ENCODE peak calls at places on chromosomes 7 and 10, in six cellular contexts. C is mucosa of descending colon, J is prostate gland, G is sigmoid colon, K is body of pancreas, Y is upper lobe of right lung. F is an unnamed sample.

GRCh38 chr10:19629559-19629958 is 186.7 kb upstream of the PLXDC2 start:
- DNase-seq in Y (peak; percentile 69), J (no peak), G (peak; percentile 86), C (peak; percentile 48), K (peak; percentile 12), F (no peak)

GRCh38 chr7:47946581-47947354 is 1.5 kb downstream of the PKD1L1 start:
- DNase-seq in Y (no peak), C (no peak), K (no peak), G (no peak), J (no peak), F (peak; percentile 65)

GRCh38 chr10:112383325-112383724 is 9.4 kb downstream of the ACSL5 start:
- DNase-seq in C (peak; percentile 72), G (no peak), K (no peak), J (no peak), Y (no peak), F (peak; percentile 59)

GRCh38 chr7:156819733-156820295 is 73.2 kb downstream of the LMBR1 start:
- DNase-seq in K (no peak), G (no peak), J (no peak), C (no peak), Y (no peak), F (no peak)

GRCh38 chr10:102669206-102670064 is 25.2 kb downstream of the TRIM8 start:
- DNase-seq in K (peak; percentile 91), J (no peak), C (no peak), G (peak; percentile 75), Y (peak; percentile 86), F (peak; percentile 42)

GRCh38 chr10:92689663-92690210 is at the start of gene HHEX:
- DNase-seq in Y (peak; percentile 90), K (peak; percentile 71), C (peak; percentile 57), G (peak; percentile 77), J (peak; percentile 55), F (peak; percentile 31)

GRCh38 chr10:96512997-96513685 is 585 bp downstream of the TLL2 start:
- DNase-seq in K (peak; percentile 22), J (no peak), G (no peak), Y (no peak), C (peak; percentile 17), F (no peak)

GRCh38 chr10:129741978-129742741 is 221.9 kb downstream of the EBF3 start:
- DNase-seq in G (peak; percentile 28), Y (peak; percentile 20), J (no peak), K (peak; percentile 3), C (no peak), F (no peak)

GRCh38 chr7:17058568-17058967 is 176.8 kb upstream of the AGR3 start:
- DNase-seq in J (no peak), Y (no peak), G (no peak), C (no peak), K (no peak), F (peak; percentile 31)

GRCh38 chr7:884191-885003 is 8.0 kb downstream of the GET4 start:
- DNase-seq in G (peak; percentile 61), Y (no peak), C (no peak), K (no peak), J (peak; percentile 51), F (no peak)

GRCh38 chr10:96556003-96556402 is 30.8 kb downstream of the TM9SF3 start:
- DNase-seq in C (no peak), Y (no peak), G (no peak), J (no peak), K (no peak), F (peak; percentile 24)

GRCh38 chr10:27611209-27611608 is 107.1 kb downstream of the RAB18 start:
- DNase-seq in K (no peak), G (no peak), C (no peak), Y (no peak), J (no peak), F (peak; percentile 56)

GRCh38 chr7:130071701-130072622 is 1.6 kb downstream of the KLHDC10 start:
- DNase-seq in C (peak; percentile 56), J (peak; percentile 50), G (peak; percentile 73), K (peak; percentile 54), Y (no peak), F (peak; percentile 79)

GRCh38 chr7:24922099-24922773 is 57.7 kb downstream of the OSBPL3 start:
- DNase-seq in Y (no peak), G (no peak), C (no peak), K (no peak), J (no peak), F (no peak)

GRCh38 chr7:29485376-29486190 is 78.1 kb upstream of the PRR15 start:
- DNase-seq in K (no peak), G (no peak), J (no peak), Y (no peak), C (no peak), F (no peak)

GRCh38 chr10:106582291-106582690 is 582.2 kb downstream of the SORCS1 start:
- DNase-seq in K (no peak), J (no peak), G (no peak), Y (no peak), C (no peak), F (peak; percentile 31)

GRCh38 chr7:95636140-95636539 is 39.8 kb upstream of the PDK4 start:
- DNase-seq in C (no peak), Y (no peak), G (no peak), J (no peak), K (no peak), F (peak; percentile 79)

GRCh38 chr7:121406866-121407439 is 10.8 kb upstream of the FAM3C start:
- DNase-seq in Y (no peak), G (no peak), C (peak; percentile 51), K (no peak), J (no peak), F (no peak)

GRCh38 chr10:130834170-130834569 is 477.4 kb downstream of the TCERG1L start:
- DNase-seq in K (no peak), C (no peak), J (no peak), Y (no peak), G (no peak), F (no peak)

GRCh38 chr10:60353519-60354258 is 36.0 kb downstream of the ANK3 start:
- DNase-seq in G (no peak), Y (no peak), J (no peak), C (no peak), K (no peak), F (no peak)

GRCh38 chr7:73742338-73742752 is 3.7 kb upstream of the ABHD11 start:
- DNase-seq in J (no peak), K (peak; percentile 67), G (no peak), C (peak; percentile 58), Y (peak; percentile 74), F (no peak)
- TF ChIP-seq CTCF in J (no peak), K (no peak), G (no peak), C (no peak), Y (no peak), F (no peak)

GRCh38 chr7:76340617-76341131 is 18.1 kb downstream of the YWHAG start:
- DNase-seq in Y (no peak), J (no peak), C (no peak), G (peak; percentile 46), K (no peak), F (no peak)
- H3K36me3 ChIP-seq in Y (peaks cover 32% of the 10 kb centered on the region), J (no peaks in the 10 kb centered on the region), C (no peaks in the 10 kb centered on the region), G (peaks cover 15% of the 10 kb centered on the region), K (peaks cover 3% of the 10 kb centered on the region), F (peaks cover 14% of the 10 kb centered on the region)

DNA sequence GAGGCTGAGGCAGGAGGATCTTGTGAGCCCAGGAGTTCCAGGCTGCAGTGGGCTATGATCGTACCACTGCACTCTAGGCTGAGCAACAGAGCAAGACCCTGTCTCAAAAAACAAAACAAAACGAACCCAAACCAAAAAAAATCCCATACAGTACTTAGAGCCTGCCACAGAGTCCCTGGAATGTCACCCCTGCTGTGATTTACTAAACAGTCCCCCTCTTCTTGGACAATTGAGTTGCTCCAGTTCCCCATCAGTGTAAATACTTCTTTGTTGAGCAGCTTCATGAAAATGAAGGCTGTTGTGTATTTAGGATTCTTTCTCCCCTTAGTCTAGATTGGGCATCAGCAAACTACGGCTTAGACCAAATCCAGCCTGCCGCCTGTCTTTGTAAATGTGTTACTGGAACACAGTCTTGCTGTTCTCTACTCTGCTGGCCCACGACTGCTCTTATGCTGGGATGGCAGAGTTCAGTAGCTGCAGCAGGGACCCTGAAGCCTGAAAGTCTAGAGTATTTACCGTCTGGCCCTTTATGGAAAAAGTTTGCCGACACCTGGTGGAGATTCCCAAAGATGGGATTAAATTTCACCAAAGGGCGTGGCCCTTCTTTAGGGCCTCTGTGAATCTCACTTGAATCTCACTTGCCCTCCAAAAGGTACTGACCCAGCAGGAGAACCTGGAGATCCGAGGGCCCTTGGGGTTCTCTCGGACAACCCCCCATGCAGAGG is 57.8 kb downstream of the PALD1 start:
- DNase-seq in C (no peak), G (no peak), Y (no peak), K (no peak), J (no peak), F (no peak)
- TF ChIP-seq CTCF in C (no peak), G (no peak), Y (no peak), K (no peak), J (no peak), F (peak; percentile 8)

DNA sequence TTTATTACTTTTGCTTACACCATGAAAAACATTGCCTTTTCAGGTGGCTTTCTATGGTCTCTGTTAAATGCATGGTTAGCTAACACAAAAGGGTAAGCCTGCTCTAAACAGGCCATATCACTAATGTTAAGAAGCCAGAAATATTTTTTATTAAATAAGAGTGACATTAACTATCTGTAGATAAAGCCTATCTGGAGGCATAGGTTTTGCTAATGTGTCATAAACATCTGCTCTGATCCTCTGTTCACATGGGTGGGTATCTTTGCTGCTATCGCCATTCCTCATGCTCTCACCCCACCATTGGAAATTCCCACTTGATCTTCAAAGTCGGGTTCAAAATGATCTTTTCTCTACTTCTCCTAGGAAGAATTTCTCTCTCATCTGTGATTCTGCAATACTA is 32.4 kb downstream of the EPC1 start:
- DNase-seq in J (no peak), C (no peak), G (no peak), K (no peak), Y (no peak), F (no peak)
- H3K36me3 ChIP-seq in J (no peaks in the 10 kb centered on the region), C (no peaks in the 10 kb centered on the region), G (no peaks in the 10 kb centered on the region), K (no peaks in the 10 kb centered on the region), Y (no peaks in the 10 kb centered on the region), F (no peaks in the 10 kb centered on the region)

GRCh38 chr10:95229724-95230627 is 35.9 kb downstream of the ACSM6 start:
- DNase-seq in Y (no peak), K (no peak), G (no peak), C (no peak), J (no peak), F (peak; percentile 95)

GRCh38 chr10:95220539-95220938 is 26.5 kb downstream of the ACSM6 start:
- DNase-seq in G (no peak), K (no peak), Y (no peak), C (no peak), J (no peak), F (no peak)

GRCh38 chr10:95221124-95221523 is 27.1 kb downstream of the ACSM6 start:
- DNase-seq in C (no peak), Y (no peak), G (no peak), J (no peak), K (no peak), F (peak; percentile 75)

DNA sequence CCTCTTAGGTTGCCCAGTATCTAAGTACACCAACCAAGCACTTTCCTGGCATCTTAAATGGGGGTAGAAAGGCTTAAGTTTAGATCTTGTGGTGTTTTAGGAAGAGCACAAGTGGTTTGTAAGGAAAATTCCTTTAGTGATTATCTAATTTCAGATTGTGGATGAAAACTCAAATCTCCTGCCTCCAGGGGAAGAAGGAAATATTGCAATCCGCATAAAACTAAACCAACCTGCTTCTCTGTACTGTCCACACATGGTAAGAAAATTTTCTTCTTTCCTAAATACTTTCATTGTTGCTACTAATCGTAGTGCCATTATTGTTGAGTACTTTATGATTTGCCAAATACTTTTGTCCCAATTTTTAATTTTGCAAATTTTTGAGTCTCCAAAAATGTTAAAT is 31.1 kb downstream of the ACSM6 start:
- DNase-seq in K (no peak), C (no peak), J (no peak), G (no peak), Y (no peak), F (no peak)
- TF ChIP-seq CTCF in K (no peak), C (no peak), J (no peak), G (no peak), Y (no peak), F (no peak)

GRCh38 chr10:279655-280054 is 144.4 kb downstream of the ZMYND11 start:
- DNase-seq in Y (no peak), C (no peak), J (no peak), G (no peak), K (no peak), F (no peak)
- H3K36me3 ChIP-seq in Y (peaks cover 52% of the 10 kb centered on the region), C (no peaks in the 10 kb centered on the region), J (no peaks in the 10 kb centered on the region), G (peaks cover 53% of the 10 kb centered on the region), K (peaks cover 8% of the 10 kb centered on the region), F (no peaks in the 10 kb centered on the region)